ENCODE peak calls at places on chromosomes 5 and 9, in seven cellular contexts. A is H1, J is Panc1, D is SK-N-SH, Q is prostate gland, K is stomach, E is upper lobe of left lung. X is an unnamed sample.
A peak's percentile ranks its signal among the peaks of the same experiment; 100 is the strongest.

GRCh38 chr5:9699681-9700080 is 69.5 kb upstream of the TAS2R1 start:
- DNase-seq in K (no peak), D (no peak), A (no peak), Q (no peak), E (no peak), J (no peak), X (no peak)

GRCh38 chr5:10789726-10790125 is 28.7 kb upstream of the DAP start:
- DNase-seq in J (no peak), Q (no peak), A (no peak), E (no peak), K (no peak), D (no peak), X (no peak)

GRCh38 chr9:132094314-132094791 is 14.7 kb upstream of the MED27 start:
- DNase-seq in A (no peak), J (no peak), K (no peak), E (no peak), D (no peak), Q (no peak), X (no peak)

GRCh38 chr5:36744041-36744677 is 132.4 kb upstream of the NIPBL start:
- DNase-seq in D (no peak), K (no peak), Q (peak; percentile 82), A (no peak), J (no peak), E (no peak), X (no peak)

GRCh38 chr9:22307013-22307711 is 139.5 kb upstream of the DMRTA1 start:
- DNase-seq in Q (peak; percentile 37), K (peak; percentile 29), E (no peak), A (no peak), J (no peak), D (no peak), X (no peak)

GRCh38 chr9:84283895-84284294 is 56.7 kb downstream of the SLC28A3 start:
- DNase-seq in A (no peak), Q (no peak), D (no peak), E (no peak), K (no peak), J (no peak), X (no peak)

GRCh38 chr5:31854625-31855526 is 215.9 kb downstream of the PDZD2 start:
- DNase-seq in J (no peak), E (peak; percentile 89), Q (peak; percentile 45), A (peak; percentile 23), K (peak; percentile 50), D (peak; percentile 72), X (peak; percentile 89)

GRCh38 chr9:99259231-99259918 is 37.3 kb downstream of the SEC61B start:
- DNase-seq in E (peak; percentile 93), D (no peak), J (no peak), A (no peak), K (peak; percentile 73), Q (peak; percentile 57), X (no peak)

GRCh38 chr9:36912620-36913019 is 121.4 kb downstream of the PAX5 start:
- DNase-seq in Q (no peak), K (no peak), D (no peak), A (no peak), E (no peak), J (no peak), X (no peak)

GRCh38 chr9:36911601-36912412 is 122.3 kb downstream of the PAX5 start:
- DNase-seq in A (no peak), E (no peak), Q (no peak), J (no peak), D (no peak), K (no peak), X (no peak)

GRCh38 chr9:36914212-36914577 is 119.9 kb downstream of the PAX5 start:
- DNase-seq in A (no peak), K (no peak), Q (no peak), D (no peak), J (no peak), E (no peak), X (no peak)

GRCh38 chr9:36911037-36911436 is 123.0 kb downstream of the PAX5 start:
- DNase-seq in D (no peak), A (no peak), J (no peak), Q (no peak), E (no peak), K (no peak), X (no peak)

DNA sequence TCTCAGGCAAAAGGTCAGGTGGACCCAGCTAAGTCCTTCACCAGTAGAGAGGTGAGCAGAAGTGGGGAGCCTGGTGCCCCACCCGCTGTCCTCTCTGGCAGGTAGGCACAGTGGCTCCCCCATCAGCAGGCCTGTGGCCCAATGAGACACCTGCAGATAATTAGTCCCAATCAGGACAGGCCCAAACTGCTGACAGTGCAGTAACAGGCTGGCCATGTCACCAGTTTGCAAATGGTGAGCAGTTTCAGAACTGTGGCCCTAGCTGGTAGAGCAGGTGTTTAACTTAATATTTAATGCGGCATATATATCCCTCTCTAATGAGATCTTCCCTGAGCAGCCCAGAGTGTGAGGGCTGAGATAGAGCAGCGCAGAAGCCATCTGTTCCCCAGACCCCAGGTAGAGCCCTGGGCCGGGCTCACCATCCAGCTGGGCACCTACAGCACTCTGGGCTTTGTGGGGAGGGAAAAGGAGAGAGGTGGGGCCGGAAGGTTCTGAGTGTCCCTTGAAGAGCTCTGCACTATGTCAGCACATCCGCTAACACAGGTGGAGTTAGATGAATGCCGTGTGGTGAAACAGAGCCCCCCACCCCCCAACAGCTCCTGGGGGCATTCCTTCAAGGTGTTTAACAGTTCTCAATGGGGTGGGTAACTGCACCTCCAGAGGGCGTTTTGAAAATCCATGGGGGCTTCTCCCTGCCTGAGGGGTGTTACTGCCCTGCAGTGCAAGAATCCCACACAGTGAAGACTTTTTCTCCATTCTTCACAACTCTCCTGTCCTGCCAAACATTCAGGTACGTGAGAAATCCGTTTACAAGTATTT is 120.5 kb downstream of the PAX5 start:
- DNase-seq in D (no peak), E (no peak), J (no peak), Q (no peak), A (no peak), K (no peak), X (no peak)
- TF ChIP-seq CTCF in D (peak; percentile 18), E (no peak), J (no peak), Q (no peak), A (peak; percentile 38), K (no peak), X (no peak)

GRCh38 chr5:139137703-139138102 is 60.5 kb downstream of the SIL1 start:
- DNase-seq in E (no peak), A (no peak), D (peak; percentile 47), Q (no peak), K (peak; percentile 47), J (no peak), X (no peak)

GRCh38 chr5:139140631-139141071 is 57.5 kb downstream of the SIL1 start:
- DNase-seq in A (no peak), D (no peak), J (no peak), Q (no peak), K (no peak), E (no peak), X (no peak)

GRCh38 chr5:139138109-139138508 is 60.1 kb downstream of the SIL1 start:
- DNase-seq in E (no peak), D (no peak), J (no peak), Q (no peak), K (no peak), A (no peak), X (no peak)

GRCh38 chr5:139141410-139141809 is 56.8 kb downstream of the SIL1 start:
- DNase-seq in Q (no peak), D (no peak), E (no peak), J (no peak), A (no peak), K (no peak), X (no peak)

DNA sequence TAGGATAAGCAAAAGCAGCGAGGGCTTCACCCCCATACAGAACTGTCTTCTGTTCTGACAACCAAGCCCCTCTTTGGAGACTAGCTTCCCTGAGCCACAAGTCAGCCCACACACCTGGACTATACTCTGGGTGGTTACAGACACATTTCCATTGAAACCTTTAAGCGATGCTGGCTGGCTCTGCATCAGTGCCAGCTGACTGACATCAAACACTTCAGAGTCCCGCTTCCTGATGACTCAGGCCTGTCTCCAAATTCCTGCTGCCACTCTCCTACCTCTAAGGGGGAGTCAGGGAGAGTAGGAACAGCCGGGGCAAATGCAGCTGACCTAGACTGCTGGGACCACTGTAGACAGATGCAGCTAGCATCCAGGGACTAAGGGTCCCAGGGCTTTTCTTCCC is 59.4 kb downstream of the SIL1 start:
- DNase-seq in J (no peak), Q (peak; percentile 55), D (no peak), A (no peak), K (peak; percentile 66), E (no peak), X (no peak)
- TF ChIP-seq POLR2AphosphoS5 in J (no peak), Q (peak; percentile 53), D (no peak), A (no peak), K (no peak), E (no peak), X (no peak)

GRCh38 chr9:7935666-7936065 is 136.1 kb upstream of the DMAC1 start:
- DNase-seq in D (no peak), K (no peak), Q (no peak), J (no peak), E (no peak), A (no peak), X (no peak)

GRCh38 chr9:7938092-7938491 is 138.5 kb upstream of the DMAC1 start:
- DNase-seq in D (no peak), K (no peak), A (no peak), E (no peak), J (no peak), Q (no peak), X (no peak)

GRCh38 chr9:7937018-7937417 is 137.4 kb upstream of the DMAC1 start:
- DNase-seq in D (no peak), E (no peak), J (no peak), K (no peak), A (no peak), Q (no peak), X (no peak)

DNA sequence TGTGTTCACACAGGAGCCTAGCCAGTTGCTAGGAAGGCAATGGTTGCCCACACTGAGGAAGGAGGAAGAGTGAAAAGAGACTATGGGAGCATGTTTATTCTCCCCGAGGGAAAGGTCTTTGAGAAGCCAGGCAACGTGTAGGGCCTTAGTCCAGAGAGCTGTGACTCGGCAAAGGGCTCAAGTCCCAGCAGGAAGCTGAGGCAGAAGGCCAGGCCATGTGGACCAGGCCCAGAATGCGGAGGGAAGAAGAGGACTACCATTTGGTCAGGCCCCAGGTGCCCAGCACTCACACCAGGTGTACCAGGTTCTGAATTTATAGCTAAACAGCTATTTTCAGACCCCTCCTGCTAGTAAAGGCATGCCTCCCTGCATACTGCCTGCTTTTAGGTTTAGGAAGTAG is 136.6 kb upstream of the DMAC1 start:
- DNase-seq in A (no peak), J (no peak), Q (no peak), E (no peak), K (no peak), D (no peak), X (no peak)
- TF ChIP-seq CTCF in A (no peak), J (no peak), Q (no peak), E (no peak), K (no peak), D (no peak), X (no peak)

DNA sequence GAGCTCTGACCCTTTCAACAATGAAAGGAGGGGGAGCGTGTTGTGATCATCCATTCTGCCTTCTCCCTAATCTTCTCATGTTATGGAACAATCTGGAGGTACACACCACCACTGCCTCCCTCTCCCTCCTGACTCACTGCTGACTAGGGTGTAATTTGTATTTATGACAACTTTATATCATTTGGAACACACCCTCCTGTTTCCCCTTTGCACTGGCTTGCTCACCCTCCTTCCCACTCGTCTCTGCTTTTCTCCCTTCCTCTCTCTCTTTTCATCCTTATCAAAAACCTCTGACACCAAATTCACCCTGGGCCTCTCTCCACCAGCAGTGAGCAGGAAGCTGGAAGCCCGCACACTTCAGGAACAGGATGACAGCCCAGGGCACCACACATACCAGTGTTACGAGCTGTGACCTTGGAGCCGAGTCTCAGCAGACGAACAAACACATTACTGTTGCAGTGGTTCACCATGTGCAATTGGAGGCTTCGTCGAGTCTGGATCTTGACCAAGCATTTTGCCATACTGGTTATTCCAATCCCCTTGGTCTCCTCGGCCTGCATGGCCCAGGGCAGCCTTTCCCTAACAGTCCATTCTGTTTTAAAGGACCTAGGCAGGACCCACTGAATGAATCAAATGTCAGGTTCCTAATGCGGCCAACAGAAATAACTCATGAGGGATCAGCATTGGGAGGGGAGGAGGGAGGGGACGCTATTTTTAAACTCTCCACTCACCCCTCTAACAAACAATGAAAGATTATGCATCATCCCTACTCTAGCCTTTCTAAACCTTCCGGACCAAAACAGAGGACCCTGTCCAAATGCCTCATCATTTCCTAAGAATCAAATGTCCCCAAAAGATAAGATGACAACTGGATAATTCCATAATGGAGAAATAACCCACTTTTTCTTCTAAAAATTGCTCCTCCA is 203.9 kb upstream of the RASEF start:
- DNase-seq in K (no peak), E (no peak), D (no peak), A (no peak), Q (no peak), J (no peak), X (no peak)
- TF ChIP-seq POLR2AphosphoS5 in K (peak; percentile 6), E (no peak), D (no peak), A (no peak), Q (no peak), J (no peak), X (no peak)